ENCODE peak calls at places on chromosomes 13 and 19, in five cellular contexts. N is endothelial cell of umbilical vein, J is cardiac muscle cell, V is pancreas, U is uterus. Q is an unnamed sample.

GRCh38 chr19:56174550-56174949 is 1.3 kb upstream of the GALP start:
- DNase-seq in N (no peak), V (no peak), J (no peak), U (no peak), Q (no peak)

GRCh38 chr13:74201530-74201929 is 67.3 kb upstream of the KLF12 start:
- DNase-seq in U (no peak), N (no peak), V (no peak), J (no peak), Q (no peak)

GRCh38 chr19:15248648-15249559 is 16.7 kb upstream of the EPHX3 start:
- DNase-seq in U (peak), V (peak), J (no peak), N (peak), Q (peak)

GRCh38 chr13:30409911-30410704 is 12.2 kb upstream of the UBE2L5 start:
- DNase-seq in V (no peak), J (no peak), N (no peak), U (peak), Q (peak)

GRCh38 chr19:45472557-45473365 is 5.0 kb downstream of the FOSB start:
- DNase-seq in N (no peak), J (no peak), V (no peak), U (no peak), Q (no peak)

GRCh38 chr13:38385152-38385891 is 35.7 kb downstream of the UFM1 start:
- DNase-seq in V (no peak), J (no peak), N (no peak), U (no peak), Q (no peak)

GRCh38 chr13:99971576-99972189 is at the start of gene ZIC5:
- DNase-seq in V (no peak), J (peak), N (no peak), U (no peak), Q (no peak)

GRCh38 chr13:38283346-38283745 is 66.3 kb upstream of the UFM1 start:
- DNase-seq in N (no peak), J (no peak), U (no peak), V (no peak), Q (no peak)

GRCh38 chr19:2969104-2969504 is 8.3 kb upstream of the TLE6 start:
- DNase-seq in U (peak), V (peak), N (peak), J (no peak), Q (peak)

GRCh38 chr13:29799041-29799440 is 51.4 kb downstream of the UBL3 start:
- DNase-seq in N (no peak), U (no peak), V (no peak), J (no peak), Q (no peak)

GRCh38 chr13:43908156-43909126 is 28.7 kb downstream of the LACC1 start:
- DNase-seq in U (no peak), J (peak), V (no peak), N (peak), Q (no peak)

GRCh38 chr13:21413013-21413412 is 46.1 kb downstream of the ZDHHC20 start:
- DNase-seq in J (no peak), V (no peak), U (no peak), N (peak), Q (no peak)

GRCh38 chr13:113745059-113745458 is 14.0 kb upstream of the TMEM255B start:
- DNase-seq in J (no peak), U (no peak), N (no peak), V (no peak), Q (no peak)

GRCh38 chr19:44356383-44357111 is at the start of gene ZNF112:
- DNase-seq in N (peak), J (peak), V (peak), U (peak), Q (peak)

GRCh38 chr13:92769064-92769463 is 457.5 kb upstream of the GPC6 start:
- DNase-seq in V (no peak), J (no peak), N (no peak), U (no peak), Q (no peak)

GRCh38 chr13:39788097-39788496 is 132.6 kb downstream of the COG6 start:
- DNase-seq in V (no peak), N (peak), U (no peak), J (no peak), Q (no peak)

GRCh38 chr19:13839938-13840750 is 36.8 kb upstream of the NANOS3 start:
- DNase-seq in U (peak), J (no peak), N (peak), V (no peak), Q (peak)

DNA sequence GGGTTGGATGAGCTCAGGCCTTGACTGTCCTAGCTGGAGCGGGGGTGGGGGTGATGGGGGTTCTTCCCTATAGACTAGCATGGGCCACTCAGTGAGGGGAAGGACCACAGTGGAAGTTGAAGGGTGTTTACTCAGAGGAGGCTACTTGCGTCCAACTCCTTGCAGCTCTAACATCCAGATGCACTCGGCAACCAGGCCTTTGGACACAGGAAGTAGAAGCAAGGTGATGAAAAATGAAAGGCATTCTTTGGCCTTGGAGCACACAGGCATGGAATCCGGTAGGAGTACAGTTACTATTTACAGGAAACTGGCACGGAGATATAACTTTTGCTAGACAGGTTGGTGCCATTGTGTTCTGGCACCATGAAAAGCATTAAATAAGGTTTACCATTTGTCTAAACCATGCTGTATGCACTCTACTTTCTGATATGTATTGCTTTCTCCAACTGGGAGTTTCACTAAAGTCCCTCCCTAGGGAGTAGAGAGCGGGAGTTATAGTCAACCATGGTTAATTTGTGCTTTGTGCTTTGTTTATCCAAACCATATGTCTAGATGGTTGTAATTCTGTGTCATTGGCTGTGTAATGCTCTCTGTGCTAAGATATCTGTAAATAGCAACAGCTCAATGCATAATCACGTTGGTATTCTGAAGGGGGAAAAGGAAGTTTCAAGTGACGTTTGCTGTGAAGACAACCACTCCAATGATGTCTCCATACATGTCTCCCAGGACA is 125.3 kb downstream of the TSHZ3 start:
- DNase-seq in N (no peak), V (no peak), U (no peak), J (no peak), Q (no peak)
- H3K4me3 ChIP-seq in N (no peak), V (no peak), U (no peak), J (no peak), Q (no peak)

GRCh38 chr13:75685239-75685697 is 49.1 kb downstream of the LMO7 start:
- DNase-seq in U (no peak), N (peak), J (no peak), V (no peak), Q (no peak)
- TF ChIP-seq CTCF in U (no peak), N (no peak), J (peak), V (no peak), Q (no peak)

GRCh38 chr19:289651-290538 is 1.3 kb downstream of the PLPP2 start:
- DNase-seq in J (no peak), V (peak), U (peak), N (peak), Q (peak)

GRCh38 chr19:287381-287871 is 3.8 kb downstream of the PLPP2 start:
- DNase-seq in U (no peak), V (no peak), N (no peak), J (no peak), Q (peak)

GRCh38 chr19:290539-291521 is at the start of gene PLPP2:
- DNase-seq in U (peak), V (peak), J (no peak), N (no peak), Q (peak)

GRCh38 chr19:291561-292280 is 518 bp upstream of the PLPP2 start:
- DNase-seq in U (peak), V (no peak), J (no peak), N (no peak), Q (peak)

GRCh38 chr19:288911-289310 is 2.3 kb downstream of the PLPP2 start:
- DNase-seq in U (no peak), N (no peak), J (no peak), V (no peak), Q (no peak)
- H3K27ac ChIP-seq in U (no peak), N (no peak), J (no peak), V (no peak), Q (no peak)

GRCh38 chr13:41315466-41316047 is 4.5 kb downstream of the NAA16 start:
- DNase-seq in J (no peak), U (no peak), V (no peak), N (no peak), Q (no peak)
- H3K4me3 ChIP-seq in J (no peak), U (no peak), V (no peak), N (no peak), Q (no peak)

Q was measured in psoas muscle.